ENCODE peak calls at places on chromosomes 2 and 18, in ten cellular contexts. H is WTC11; G is AG09319; N is thoracic aorta; T is HFF-Myc; J is testis; D is CD4-positive, alpha-beta T cell; R is cardiac fibroblast; E is ascending aorta; B is fibroblast of mammary gland. W is an unnamed sample.

GRCh38 chr2:142745691-142746090 is 131.8 kb upstream of the KYNU start:
- DNase-seq in H (no peak), G (no peak), N (no peak), T (no peak), J (no peak), D (no peak), R (no peak), E (no peak), B (no peak), W (no peak)

GRCh38 chr2:40240067-40240466 is 211.8 kb downstream of the SLC8A1 start:
- DNase-seq in H (no peak), G (peak), N (peak), T (peak), J (peak), D (no peak), R (peak), E (peak), B (peak), W (no peak)

GRCh38 chr18:7668392-7668791 is 101.3 kb downstream of the PTPRM start:
- DNase-seq in H (no peak), G (no peak), N (no peak), T (no peak), J (no peak), D (no peak), R (no peak), E (no peak), B (no peak), W (no peak)

GRCh38 chr2:62578837-62579640 is 73.0 kb upstream of the TMEM17 start:
- DNase-seq in H (no peak), G (peak), N (no peak), T (no peak), J (no peak), D (no peak), R (peak), E (no peak), B (peak), W (no peak)

GRCh38 chr2:151978709-151979108 is 120.1 kb downstream of the CACNB4 start:
- DNase-seq in H (no peak), G (no peak), N (no peak), T (no peak), J (no peak), D (no peak), R (no peak), E (no peak), B (no peak), W (no peak)

GRCh38 chr2:55839182-55839819 is 84.3 kb downstream of the EFEMP1 start:
- DNase-seq in H (peak), G (no peak), N (no peak), T (no peak), J (no peak), D (no peak), R (peak), E (no peak), B (no peak), W (no peak)

GRCh38 chr2:43328157-43328556 is 101.8 kb upstream of the ZFP36L2 start:
- DNase-seq in H (no peak), G (no peak), N (no peak), T (no peak), J (no peak), D (no peak), R (peak), E (peak), B (no peak), W (no peak)

GRCh38 chr2:229715895-229716507 is 1.6 kb upstream of the DNER start:
- DNase-seq in H (peak), G (no peak), N (no peak), T (no peak), J (peak), D (no peak), R (peak), E (no peak), B (peak), W (peak)

GRCh38 chr2:6474368-6475140 is 391.2 kb downstream of the CMPK2 start:
- DNase-seq in H (no peak), G (no peak), N (no peak), T (no peak), J (no peak), D (no peak), R (no peak), E (no peak), B (no peak), W (no peak)

GRCh38 chr2:113834057-113834720 is 55.7 kb upstream of the ACTR3 start:
- DNase-seq in H (no peak), G (no peak), N (no peak), T (no peak), J (no peak), D (no peak), R (no peak), E (no peak), B (no peak), W (no peak)

GRCh38 chr2:101124684-101125366 is 26.4 kb downstream of the TBC1D8 start:
- DNase-seq in H (no peak), G (peak), N (peak), T (peak), J (no peak), D (no peak), R (peak), E (peak), B (peak), W (no peak)

GRCh38 chr2:14530506-14530905 is 102.0 kb upstream of the LRATD1 start:
- DNase-seq in H (no peak), G (no peak), N (no peak), T (no peak), J (no peak), D (no peak), R (no peak), E (no peak), B (peak), W (no peak)

GRCh38 chr2:200406379-200406778 is 99.9 kb downstream of the SPATS2L start:
- DNase-seq in H (no peak), G (no peak), N (no peak), T (no peak), J (no peak), D (no peak), R (peak), E (no peak), B (no peak), W (no peak)

GRCh38 chr2:9138507-9139085 is 68.0 kb upstream of the ASAP2 start:
- DNase-seq in H (peak), G (no peak), N (no peak), T (no peak), J (no peak), D (no peak), R (no peak), E (no peak), B (no peak), W (peak)

GRCh38 chr2:173829727-173830126 is 135.4 kb downstream of the SP3 start:
- DNase-seq in H (no peak), G (no peak), N (no peak), T (no peak), J (no peak), D (no peak), R (no peak), E (no peak), B (no peak), W (no peak)

GRCh38 chr2:215967590-215968373 is 45.6 kb downstream of the MREG start:
- DNase-seq in H (no peak), G (no peak), N (no peak), T (no peak), J (no peak), D (no peak), R (no peak), E (no peak), B (peak), W (no peak)

GRCh38 chr18:10560457-10561045 is 34.7 kb downstream of the NAPG start:
- DNase-seq in H (peak), G (peak), N (peak), T (peak), J (peak), D (peak), R (peak), E (peak), B (peak), W (peak)

GRCh38 chr2:195307751-195308150 is 349.3 kb upstream of the SLC39A10 start:
- DNase-seq in H (peak), G (no peak), N (no peak), T (no peak), J (no peak), D (no peak), R (no peak), E (no peak), B (no peak), W (no peak)

GRCh38 chr2:100214265-100214961 is 72.0 kb upstream of the AFF3 start:
- DNase-seq in H (no peak), G (peak), N (no peak), T (no peak), J (peak), D (no peak), R (no peak), E (no peak), B (no peak), W (no peak)

GRCh38 chr18:26159353-26159752 is 25.7 kb downstream of the PSMA8 start:
- DNase-seq in H (no peak), G (no peak), N (no peak), T (no peak), J (no peak), D (no peak), R (peak), E (no peak), B (peak), W (no peak)

GRCh38 chr2:166171210-166171609 is 43.4 kb upstream of the SCN1A start:
- DNase-seq in H (no peak), G (no peak), N (no peak), T (no peak), J (no peak), D (no peak), R (no peak), E (no peak), B (no peak), W (no peak)

GRCh38 chr18:22241806-22242440 is 72.5 kb downstream of the GATA6 start:
- DNase-seq in H (no peak), G (no peak), N (no peak), T (no peak), J (no peak), D (no peak), R (no peak), E (no peak), B (no peak), W (no peak)

GRCh38 chr2:219119422-219120043 is 41.1 kb downstream of the NHEJ1 start:
- DNase-seq in H (peak), G (peak), N (peak), T (no peak), J (peak), D (peak), R (peak), E (no peak), B (peak), W (peak)

GRCh38 chr2:43070676-43071491 is 155.5 kb downstream of the ZFP36L2 start:
- DNase-seq in H (no peak), G (no peak), N (no peak), T (no peak), J (no peak), D (no peak), R (no peak), E (no peak), B (peak), W (no peak)

GRCh38 chr18:44458777-44459176 is 221.9 kb upstream of the SETBP1 start:
- DNase-seq in H (no peak), G (no peak), N (no peak), T (peak), J (no peak), D (no peak), R (peak), E (no peak), B (peak), W (no peak)

GRCh38 chr2:85134255-85135065 is 1.3 kb downstream of the TCF7L1 start:
- DNase-seq in H (peak), G (no peak), N (no peak), T (no peak), J (peak), D (no peak), R (peak), E (peak), B (peak), W (peak)

GRCh38 chr2:33214436-33214835 is 262.0 kb upstream of the RASGRP3 start:
- DNase-seq in H (no peak), G (no peak), N (no peak), T (no peak), J (no peak), D (no peak), R (peak), E (no peak), B (no peak), W (no peak)

GRCh38 chr2:160331258-160332025 is 131.4 kb upstream of the ITGB6 start:
- DNase-seq in H (no peak), G (no peak), N (no peak), T (no peak), J (no peak), D (no peak), R (no peak), E (no peak), B (no peak), W (no peak)

GRCh38 chr2:240252191-240252871 is 111.9 kb upstream of the OTOS start:
- DNase-seq in H (no peak), G (no peak), N (no peak), T (no peak), J (no peak), D (no peak), R (no peak), E (peak), B (no peak), W (no peak)

GRCh38 chr2:71800106-71800809 is 346.9 kb downstream of the DYSF start:
- DNase-seq in H (no peak), G (no peak), N (no peak), T (no peak), J (peak), D (no peak), R (no peak), E (peak), B (no peak), W (no peak)

GRCh38 chr2:4673025-4673489 is 969.7 kb downstream of the DCDC2C start:
- DNase-seq in H (no peak), G (no peak), N (no peak), T (no peak), J (peak), D (no peak), R (no peak), E (peak), B (peak), W (no peak)

GRCh38 chr2:228410051-228410450 is 228.6 kb upstream of the SPHKAP start:
- DNase-seq in H (no peak), G (no peak), N (no peak), T (no peak), J (no peak), D (no peak), R (no peak), E (no peak), B (no peak), W (no peak)

GRCh38 chr18:45993441-45993840 is 26.3 kb upstream of the EPG5 start:
- DNase-seq in H (no peak), G (peak), N (no peak), T (peak), J (no peak), D (no peak), R (peak), E (no peak), B (peak), W (no peak)

GRCh38 chr18:36288689-36289088 is 8.8 kb upstream of the FHOD3 start:
- DNase-seq in H (no peak), G (no peak), N (no peak), T (no peak), J (no peak), D (no peak), R (no peak), E (no peak), B (no peak), W (no peak)

GRCh38 chr2:80102026-80102425 is 202.5 kb downstream of the LRRTM1 start:
- DNase-seq in H (no peak), G (no peak), N (no peak), T (peak), J (no peak), D (no peak), R (peak), E (no peak), B (peak), W (no peak)

GRCh38 chr18:6712401-6712800 is 17.1 kb upstream of the ARHGAP28 start:
- DNase-seq in H (no peak), G (no peak), N (no peak), T (no peak), J (no peak), D (no peak), R (no peak), E (no peak), B (no peak), W (no peak)

DNA sequence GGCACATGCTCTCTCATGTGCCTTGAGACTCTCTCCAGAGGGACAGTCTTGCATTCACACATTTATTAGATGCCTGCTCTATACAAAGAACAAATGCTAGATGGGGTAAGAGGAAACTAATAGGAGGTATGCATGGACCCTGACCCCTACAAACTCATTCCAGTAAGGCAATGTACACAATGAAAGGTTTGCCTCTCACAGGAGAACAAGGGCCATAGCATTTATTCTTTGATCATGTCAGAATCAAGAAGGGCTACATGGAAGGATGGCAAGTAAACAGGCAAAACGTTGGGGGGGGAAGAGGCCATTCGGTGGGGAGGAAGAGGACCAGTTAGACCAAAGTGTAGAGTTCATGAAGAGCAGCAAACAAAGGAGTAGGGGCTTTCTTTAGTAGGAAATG is 130.2 kb downstream of the TMEM163 start:
- DNase-seq in H (no peak), G (no peak), N (no peak), T (no peak), J (no peak), D (no peak), R (no peak), E (no peak), B (no peak), W (no peak)
- TF ChIP-seq CTCF in H (no peak), G (no peak), N (no peak), T (no peak), J (no peak), D (no peak), R (no peak), E (no peak), B (no peak), W (no peak)

DNA sequence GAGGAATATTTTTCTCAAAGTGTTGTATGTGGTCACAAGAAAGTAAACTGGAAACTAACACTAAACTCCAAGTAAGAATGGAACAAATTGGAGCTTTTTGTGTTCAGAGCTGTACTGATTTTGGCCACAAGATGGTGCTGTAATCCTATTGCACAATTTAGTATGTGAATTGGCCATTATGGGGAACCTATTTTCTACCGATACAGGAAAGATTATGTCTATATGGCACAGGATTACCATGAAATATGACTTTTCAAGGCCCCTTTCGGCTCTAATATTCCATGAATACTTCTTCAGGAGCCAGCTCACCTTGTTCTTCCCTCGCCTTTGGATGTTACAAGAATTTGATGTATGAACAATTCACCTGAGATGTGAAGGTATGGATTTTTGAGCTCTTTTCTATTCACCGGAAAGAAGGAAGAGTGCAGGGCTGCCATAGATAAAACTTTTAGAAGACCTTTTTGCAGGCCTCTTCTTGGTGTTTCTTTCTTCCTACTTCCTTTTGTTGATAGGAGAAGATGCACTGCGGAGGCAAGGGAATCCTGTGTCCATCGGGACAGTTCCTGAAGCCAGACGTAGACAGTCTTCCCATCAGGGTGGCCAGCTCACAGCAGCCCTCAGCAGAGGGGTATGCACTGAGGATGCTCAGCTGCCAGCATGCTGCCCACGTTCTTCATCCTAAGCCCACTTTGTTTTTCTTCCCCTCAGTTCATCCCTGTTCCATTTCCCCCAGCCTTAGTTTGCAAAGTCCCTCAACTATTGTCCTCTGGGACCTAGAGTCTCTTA is 13.3 kb downstream of the MRPL44 start:
- DNase-seq in H (no peak), G (peak), N (no peak), T (peak), J (peak), D (peak), R (peak), E (no peak), B (peak), W (peak)
- TF ChIP-seq CTCF in H (peak), G (peak), N (peak), T (peak), J (peak), D (peak), R (peak), E (peak), B (peak), W (peak)

GRCh38 chr2:111120253-111121027 is at the start of gene BCL2L11:
- DNase-seq in H (peak), G (peak), N (peak), T (peak), J (peak), D (peak), R (peak), E (peak), B (peak), W (peak)
- TF ChIP-seq CTCF in H (no peak), G (no peak), N (no peak), T (peak), J (no peak), D (no peak), R (no peak), E (peak), B (no peak), W (no peak)

DNA sequence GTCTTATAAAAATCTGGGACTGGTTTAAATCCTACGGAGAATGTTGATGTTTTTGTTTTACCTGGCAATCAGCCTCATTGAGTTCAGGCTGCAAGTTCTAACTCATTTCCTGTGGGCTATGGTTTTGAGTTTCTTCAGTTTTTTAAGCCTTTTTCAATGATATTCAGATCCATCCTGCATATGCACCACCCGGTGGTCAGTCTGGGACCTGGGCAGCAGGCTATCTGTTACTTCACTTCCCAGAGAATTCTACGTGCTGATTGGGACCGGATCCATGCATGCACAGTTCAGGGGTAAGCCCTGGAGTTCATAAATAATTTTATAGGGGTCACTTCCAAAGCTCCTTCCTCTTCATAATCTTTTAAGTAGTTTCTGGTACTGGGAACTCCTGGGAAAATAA is 339.2 kb upstream of the HNRNPA3 start:
- DNase-seq in H (no peak), G (no peak), N (no peak), T (no peak), J (no peak), D (no peak), R (no peak), E (no peak), B (peak), W (no peak)
- TF ChIP-seq CTCF in H (no peak), G (no peak), N (no peak), T (no peak), J (no peak), D (no peak), R (no peak), E (no peak), B (peak), W (no peak)

GRCh38 chr18:76689646-76690264 is 132.6 kb upstream of the ZNF236 start:
- DNase-seq in H (no peak), G (no peak), N (no peak), T (no peak), J (no peak), D (no peak), R (no peak), E (peak), B (no peak), W (no peak)
- TF ChIP-seq CTCF in H (no peak), G (no peak), N (no peak), T (no peak), J (no peak), D (no peak), R (no peak), E (no peak), B (peak), W (no peak)

GRCh38 chr2:28871620-28872019 is 1.5 kb upstream of the TRMT61B start:
- DNase-seq in H (no peak), G (no peak), N (no peak), T (no peak), J (no peak), D (no peak), R (no peak), E (no peak), B (no peak), W (no peak)
- TF ChIP-seq CTCF in H (no peak), G (no peak), N (no peak), T (no peak), J (no peak), D (no peak), R (no peak), E (no peak), B (no peak), W (no peak)

GRCh38 chr18:30889582-30890301 is 152.8 kb downstream of the DSC3 start:
- DNase-seq in H (peak), G (no peak), N (no peak), T (no peak), J (no peak), D (no peak), R (peak), E (no peak), B (no peak), W (peak)
- TF ChIP-seq CTCF in H (no peak), G (no peak), N (no peak), T (no peak), J (no peak), D (no peak), R (peak), E (no peak), B (no peak), W (peak)

DNA sequence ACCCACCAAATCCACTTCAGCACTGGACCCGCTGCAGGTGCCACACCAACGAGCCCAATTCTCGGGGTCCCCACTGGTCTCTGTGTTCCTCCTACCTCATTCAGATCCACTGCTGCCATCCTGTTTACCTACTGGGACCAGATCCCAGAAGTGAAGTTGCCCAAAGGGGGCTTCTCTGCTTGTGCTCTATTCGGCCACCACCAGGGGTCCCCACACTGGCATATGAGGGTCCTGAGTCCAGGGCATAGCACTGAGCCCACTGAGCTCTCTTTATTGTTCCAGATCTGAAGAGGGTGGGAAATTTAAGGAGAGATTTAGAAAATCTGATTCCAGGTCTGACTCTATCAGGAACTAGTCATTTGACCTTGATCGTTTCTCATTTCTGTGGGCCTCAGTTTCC is 2.4 kb downstream of the GPR45 start:
- DNase-seq in H (peak), G (no peak), N (no peak), T (no peak), J (no peak), D (no peak), R (no peak), E (no peak), B (no peak), W (peak)
- TF ChIP-seq CTCF in H (peak), G (peak), N (no peak), T (peak), J (no peak), D (no peak), R (peak), E (no peak), B (peak), W (no peak)

W was measured in endothelial cell.